ENCODE peak calls at places on chromosome 1, in eight cellular contexts. One of them, this sample, is unnamed. For H3K4me1, the result is how much of the 10 kb centered on the place peaks cover.

GRCh38 chr1:182588460-182589396 is at the start of gene RNASEL:
- DNase-seq in HCT116: peak
- DNase-seq in stomach: peak
- DNase-seq in cardiac muscle cell: peak
- DNase-seq in H9: peak
- DNase-seq in tibial nerve: peak
- DNase-seq in spleen: peak
- DNase-seq in sigmoid colon: peak
- DNase-seq in this sample: peak

GRCh38 chr1:78586572-78586971 is 33.7 kb upstream of the IFI44L start:
- DNase-seq in tibial nerve: no peak
- DNase-seq in spleen: no peak
- DNase-seq in HCT116: no peak
- DNase-seq in H9: no peak
- DNase-seq in stomach: no peak
- DNase-seq in cardiac muscle cell: no peak
- DNase-seq in sigmoid colon: no peak
- DNase-seq in this sample: no peak

GRCh38 chr1:198901280-198901679 is 262.4 kb downstream of the PTPRC start:
- DNase-seq in tibial nerve: no peak
- DNase-seq in cardiac muscle cell: no peak
- DNase-seq in HCT116: no peak
- DNase-seq in stomach: no peak
- DNase-seq in H9: no peak
- DNase-seq in spleen: no peak
- DNase-seq in sigmoid colon: no peak
- DNase-seq in this sample: no peak

GRCh38 chr1:96488777-96489176 is 232.8 kb upstream of the PTBP2 start:
- DNase-seq in sigmoid colon: no peak
- DNase-seq in HCT116: no peak
- DNase-seq in stomach: no peak
- DNase-seq in cardiac muscle cell: no peak
- DNase-seq in tibial nerve: no peak
- DNase-seq in H9: no peak
- DNase-seq in spleen: no peak
- DNase-seq in this sample: no peak

GRCh38 chr1:30853350-30853749 is 55.2 kb downstream of the SDC3 start:
- DNase-seq in cardiac muscle cell: peak
- DNase-seq in stomach: no peak
- DNase-seq in H9: peak
- DNase-seq in tibial nerve: no peak
- DNase-seq in spleen: no peak
- DNase-seq in HCT116: no peak
- DNase-seq in sigmoid colon: no peak
- DNase-seq in this sample: no peak

GRCh38 chr1:216154063-216154462 is 269.2 kb downstream of the USH2A start:
- DNase-seq in spleen: no peak
- DNase-seq in cardiac muscle cell: no peak
- DNase-seq in HCT116: no peak
- DNase-seq in tibial nerve: no peak
- DNase-seq in stomach: no peak
- DNase-seq in H9: no peak
- DNase-seq in sigmoid colon: no peak
- DNase-seq in this sample: no peak

GRCh38 chr1:50666849-50667248 is 243.6 kb upstream of the DMRTA2 start:
- DNase-seq in HCT116: no peak
- DNase-seq in stomach: no peak
- DNase-seq in sigmoid colon: no peak
- DNase-seq in cardiac muscle cell: no peak
- DNase-seq in H9: no peak
- DNase-seq in spleen: no peak
- DNase-seq in tibial nerve: no peak
- DNase-seq in this sample: no peak

GRCh38 chr1:23224721-23225648 is 7.7 kb upstream of the HTR1D start:
- DNase-seq in sigmoid colon: no peak
- DNase-seq in tibial nerve: no peak
- DNase-seq in H9: no peak
- DNase-seq in stomach: no peak
- DNase-seq in cardiac muscle cell: no peak
- DNase-seq in HCT116: no peak
- DNase-seq in spleen: no peak
- DNase-seq in this sample: peak

GRCh38 chr1:219432966-219433365 is 179.9 kb downstream of the ZC3H11B start:
- DNase-seq in HCT116: no peak
- DNase-seq in spleen: no peak
- DNase-seq in sigmoid colon: no peak
- DNase-seq in tibial nerve: no peak
- DNase-seq in cardiac muscle cell: peak
- DNase-seq in H9: no peak
- DNase-seq in stomach: no peak
- DNase-seq in this sample: no peak

GRCh38 chr1:75472971-75473603 is 137.8 kb downstream of the SLC44A5 start:
- DNase-seq in sigmoid colon: no peak
- DNase-seq in tibial nerve: no peak
- DNase-seq in spleen: no peak
- DNase-seq in H9: no peak
- DNase-seq in cardiac muscle cell: no peak
- DNase-seq in HCT116: no peak
- DNase-seq in stomach: no peak
- DNase-seq in this sample: no peak

GRCh38 chr1:211753649-211754251 is 76.8 kb downstream of the LPGAT1 start:
- DNase-seq in stomach: no peak
- DNase-seq in H9: no peak
- DNase-seq in HCT116: no peak
- DNase-seq in cardiac muscle cell: no peak
- DNase-seq in tibial nerve: no peak
- DNase-seq in sigmoid colon: no peak
- DNase-seq in spleen: no peak
- DNase-seq in this sample: no peak

GRCh38 chr1:26126321-26127084 is 14.9 kb downstream of the PDIK1L start:
- DNase-seq in stomach: peak
- DNase-seq in spleen: no peak
- DNase-seq in tibial nerve: no peak
- DNase-seq in cardiac muscle cell: no peak
- DNase-seq in HCT116: no peak
- DNase-seq in sigmoid colon: no peak
- DNase-seq in H9: no peak
- DNase-seq in this sample: no peak

GRCh38 chr1:153659656-153660055 is 1.2 kb downstream of the SNAPIN start:
- DNase-seq in cardiac muscle cell: no peak
- DNase-seq in sigmoid colon: peak
- DNase-seq in HCT116: no peak
- DNase-seq in tibial nerve: no peak
- DNase-seq in H9: no peak
- DNase-seq in stomach: no peak
- DNase-seq in spleen: no peak
- DNase-seq in this sample: peak

GRCh38 chr1:33424205-33424604 is 6.7 kb downstream of the PHC2 start:
- DNase-seq in tibial nerve: no peak
- DNase-seq in cardiac muscle cell: peak
- DNase-seq in spleen: no peak
- DNase-seq in HCT116: no peak
- DNase-seq in H9: no peak
- DNase-seq in sigmoid colon: no peak
- DNase-seq in stomach: no peak
- DNase-seq in this sample: no peak

GRCh38 chr1:231869364-231869763 is 242.8 kb downstream of the DISC1 start:
- DNase-seq in cardiac muscle cell: no peak
- DNase-seq in tibial nerve: no peak
- DNase-seq in spleen: no peak
- DNase-seq in H9: no peak
- DNase-seq in sigmoid colon: no peak
- DNase-seq in HCT116: no peak
- DNase-seq in stomach: no peak
- DNase-seq in this sample: no peak

GRCh38 chr1:224338150-224338838 is 8.3 kb upstream of the NVL start:
- DNase-seq in spleen: no peak
- DNase-seq in HCT116: no peak
- DNase-seq in tibial nerve: no peak
- DNase-seq in cardiac muscle cell: no peak
- DNase-seq in stomach: no peak
- DNase-seq in sigmoid colon: no peak
- DNase-seq in H9: no peak
- DNase-seq in this sample: no peak

GRCh38 chr1:100627018-100627716 is 89.2 kb downstream of the GPR88 start:
- DNase-seq in HCT116: no peak
- DNase-seq in tibial nerve: no peak
- DNase-seq in H9: no peak
- DNase-seq in cardiac muscle cell: no peak
- DNase-seq in spleen: no peak
- DNase-seq in sigmoid colon: no peak
- DNase-seq in stomach: no peak
- DNase-seq in this sample: no peak

DNA sequence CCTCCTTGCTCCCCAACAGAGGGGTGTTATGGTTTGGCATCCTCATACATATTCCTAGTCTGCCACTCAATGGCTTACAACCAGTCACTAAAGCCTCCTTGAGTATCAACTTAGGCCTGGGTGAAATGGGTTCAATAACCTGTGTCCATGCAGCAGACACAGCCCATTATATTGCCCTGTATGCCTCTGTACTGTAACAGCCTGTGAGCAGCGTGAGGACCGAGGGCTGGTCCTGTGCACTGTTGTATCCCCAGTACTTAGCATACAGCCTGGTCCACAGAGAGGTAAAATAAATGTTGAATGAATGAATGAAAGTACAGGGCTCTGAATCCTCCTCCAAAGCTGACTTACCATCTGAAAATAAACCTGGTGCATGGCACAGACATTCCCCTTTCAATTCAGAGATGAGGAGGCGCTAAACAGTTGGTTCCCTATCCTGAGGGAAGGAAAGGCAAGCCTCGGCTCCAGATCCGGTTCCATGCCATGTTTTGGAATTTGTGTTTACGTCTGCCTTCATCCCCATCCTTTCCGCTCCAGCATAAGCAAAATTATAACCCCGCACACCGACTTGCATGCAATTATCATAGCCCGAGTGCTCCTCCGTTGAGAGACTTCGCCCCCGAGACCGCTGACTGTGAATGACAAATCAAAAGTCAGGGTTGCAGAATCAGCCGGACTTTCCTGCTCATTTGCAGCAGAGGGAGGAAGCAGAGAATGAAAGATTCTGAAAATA is 45.0 kb upstream of the DNAJC6 start:
- DNase-seq in HCT116: no peak
- DNase-seq in spleen: no peak
- DNase-seq in cardiac muscle cell: peak
- DNase-seq in H9: peak
- DNase-seq in tibial nerve: peak
- DNase-seq in stomach: no peak
- DNase-seq in sigmoid colon: no peak
- DNase-seq in this sample: no peak
- H3K27ac ChIP-seq in HCT116: no peak
- H3K27ac ChIP-seq in spleen: peak
- H3K27ac ChIP-seq in cardiac muscle cell: no peak
- H3K27ac ChIP-seq in H9: no peak
- H3K27ac ChIP-seq in tibial nerve: peak
- H3K27ac ChIP-seq in stomach: no peak
- H3K27ac ChIP-seq in sigmoid colon: no peak
- H3K27ac ChIP-seq in this sample: no peak

DNA sequence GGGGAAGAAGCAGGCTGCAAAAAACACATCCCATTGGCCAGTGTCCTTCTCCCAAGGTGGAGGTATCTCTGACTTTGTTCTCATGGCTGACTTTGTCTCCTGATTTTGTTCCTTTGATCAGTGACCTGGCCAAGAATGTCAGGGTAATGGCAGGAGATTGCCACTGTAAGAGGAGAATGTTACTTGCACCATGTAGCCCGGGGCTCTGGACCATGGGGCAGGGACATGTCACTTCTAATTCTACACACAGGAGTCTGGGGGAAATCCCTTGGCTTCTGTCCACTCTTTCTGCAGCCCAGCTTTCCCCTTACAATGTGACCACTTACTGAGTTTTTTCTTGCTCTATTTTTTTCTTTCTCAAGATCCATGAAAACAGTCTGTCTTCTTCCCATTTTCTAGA is 87.7 kb upstream of the LRRN2 start:
- DNase-seq in HCT116: no peak
- DNase-seq in cardiac muscle cell: no peak
- DNase-seq in H9: no peak
- DNase-seq in stomach: no peak
- DNase-seq in spleen: no peak
- DNase-seq in sigmoid colon: no peak
- DNase-seq in tibial nerve: no peak
- DNase-seq in this sample: no peak
- TF ChIP-seq CTCF in HCT116: no peak
- TF ChIP-seq CTCF in cardiac muscle cell: no peak
- TF ChIP-seq CTCF in H9: no peak
- TF ChIP-seq CTCF in stomach: no peak
- TF ChIP-seq CTCF in spleen: no peak
- TF ChIP-seq CTCF in sigmoid colon: no peak
- TF ChIP-seq CTCF in tibial nerve: no peak
- TF ChIP-seq CTCF in this sample: no peak

DNA sequence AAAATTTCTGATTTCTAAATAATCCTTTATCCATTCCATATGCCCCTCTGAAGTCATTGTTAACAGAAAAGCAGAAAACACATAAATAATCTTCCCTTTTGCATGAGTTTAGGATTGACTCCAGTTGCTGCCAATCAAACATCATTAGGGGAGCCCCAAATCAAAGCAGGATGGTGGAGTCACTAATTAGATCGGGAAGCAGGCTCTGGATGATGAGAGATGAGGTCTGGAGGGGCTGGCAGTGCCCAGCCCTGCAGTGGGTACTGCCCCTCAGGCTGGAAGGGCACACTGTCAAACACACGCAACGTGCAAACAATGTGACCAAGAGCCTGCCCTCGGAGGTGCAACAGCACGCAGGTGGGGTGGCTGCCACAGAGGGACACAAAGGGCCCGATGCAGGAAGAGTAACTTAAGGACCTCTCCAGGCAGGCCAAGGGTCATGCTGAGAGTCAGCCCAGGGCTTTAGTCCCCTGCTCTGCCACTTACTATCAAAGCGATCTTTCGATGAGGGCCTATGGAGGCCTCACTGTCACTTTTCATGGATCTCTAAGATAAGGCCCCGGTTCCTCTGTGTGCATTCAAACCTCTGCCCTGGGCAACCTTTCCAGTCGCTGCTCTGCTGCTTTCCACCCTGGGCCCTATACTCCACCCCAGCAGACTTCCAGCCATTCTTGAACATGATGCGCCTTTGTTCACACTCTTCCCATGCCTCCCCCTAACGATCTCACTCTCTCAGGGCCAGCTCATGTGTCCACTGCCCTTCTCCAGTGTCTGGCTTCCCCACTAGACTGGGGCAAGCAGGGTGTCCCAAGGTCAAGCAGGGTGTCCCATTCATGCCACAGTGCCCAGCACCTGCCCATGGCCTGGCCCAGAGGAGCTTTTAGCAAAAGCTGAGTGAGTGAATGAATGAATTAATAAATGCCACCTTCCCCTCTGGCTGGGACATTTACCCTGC is 98.9 kb downstream of the DMRTB1 start:
- DNase-seq in tibial nerve: no peak
- DNase-seq in HCT116: no peak
- DNase-seq in H9: peak
- DNase-seq in cardiac muscle cell: no peak
- DNase-seq in stomach: no peak
- DNase-seq in spleen: peak
- DNase-seq in sigmoid colon: peak
- DNase-seq in this sample: peak
- H3K4me1 ChIP-seq in tibial nerve: under half
- H3K4me1 ChIP-seq in HCT116: under half
- H3K4me1 ChIP-seq in H9: under half
- H3K4me1 ChIP-seq in cardiac muscle cell: under half
- H3K4me1 ChIP-seq in stomach: under half
- H3K4me1 ChIP-seq in spleen: under half
- H3K4me1 ChIP-seq in sigmoid colon: under half
- H3K4me1 ChIP-seq in this sample: under half

GRCh38 chr1:35570589-35571137 is 2.5 kb upstream of the TFAP2E start:
- DNase-seq in tibial nerve: no peak
- DNase-seq in HCT116: no peak
- DNase-seq in cardiac muscle cell: no peak
- DNase-seq in stomach: no peak
- DNase-seq in H9: no peak
- DNase-seq in spleen: peak
- DNase-seq in sigmoid colon: no peak
- DNase-seq in this sample: peak
- H3K27ac ChIP-seq in tibial nerve: no peak
- H3K27ac ChIP-seq in HCT116: no peak
- H3K27ac ChIP-seq in cardiac muscle cell: no peak
- H3K27ac ChIP-seq in stomach: no peak
- H3K27ac ChIP-seq in H9: no peak
- H3K27ac ChIP-seq in spleen: no peak
- H3K27ac ChIP-seq in sigmoid colon: no peak
- H3K27ac ChIP-seq in this sample: no peak